ENCODE peak calls at places on chromosomes 2 and 18, in ten cellular contexts. K, T, R, Z, X, G, J, I, A and D are unnamed samples. For H3K4me1, the result is how much of the 10 kb centered on the place peaks cover.

GRCh38 chr2:67260348-67261277 is 136.5 kb upstream of the ETAA1 start:
- DNase-seq in K (peak), T (peak), R (no peak), Z (peak), X (no peak), G (peak), J (no peak), I (peak), A (no peak), D (peak)

GRCh38 chr18:23924813-23925212 is 89.7 kb upstream of the TTC39C start:
- DNase-seq in K (no peak), T (no peak), R (no peak), Z (no peak), X (no peak), G (no peak), J (no peak), I (no peak), A (no peak), D (no peak)

GRCh38 chr2:185161701-185162100 is 563.4 kb downstream of the ZNF804A start:
- DNase-seq in K (no peak), T (no peak), R (no peak), Z (no peak), X (no peak), G (no peak), J (no peak), I (no peak), A (no peak), D (no peak)

GRCh38 chr2:151882786-151883445 is 54.7 kb upstream of the ARL5A start:
- DNase-seq in K (no peak), T (no peak), R (no peak), Z (no peak), X (no peak), G (no peak), J (no peak), I (no peak), A (no peak), D (no peak)

GRCh38 chr18:48888681-48889080 is 62.1 kb downstream of the SMAD7 start:
- DNase-seq in K (no peak), T (no peak), R (no peak), Z (no peak), X (no peak), G (no peak), J (no peak), I (no peak), A (no peak), D (no peak)

GRCh38 chr18:75183524-75183923 is 25.4 kb downstream of the PTGR3 start:
- DNase-seq in K (no peak), T (no peak), R (no peak), Z (no peak), X (no peak), G (no peak), J (no peak), I (no peak), A (no peak), D (no peak)

GRCh38 chr18:37565985-37566478 is 434 bp upstream of the CELF4 start:
- DNase-seq in K (no peak), T (no peak), R (no peak), Z (no peak), X (peak), G (no peak), J (peak), I (peak), A (no peak), D (peak)

GRCh38 chr2:158805936-158806335 is 10.8 kb downstream of the DAPL1 start:
- DNase-seq in K (no peak), T (no peak), R (no peak), Z (no peak), X (no peak), G (no peak), J (no peak), I (no peak), A (no peak), D (no peak)

GRCh38 chr2:101047774-101048173 is 45.7 kb downstream of the RPL31 start:
- DNase-seq in K (no peak), T (no peak), R (no peak), Z (no peak), X (no peak), G (peak), J (no peak), I (no peak), A (no peak), D (no peak)

DNA sequence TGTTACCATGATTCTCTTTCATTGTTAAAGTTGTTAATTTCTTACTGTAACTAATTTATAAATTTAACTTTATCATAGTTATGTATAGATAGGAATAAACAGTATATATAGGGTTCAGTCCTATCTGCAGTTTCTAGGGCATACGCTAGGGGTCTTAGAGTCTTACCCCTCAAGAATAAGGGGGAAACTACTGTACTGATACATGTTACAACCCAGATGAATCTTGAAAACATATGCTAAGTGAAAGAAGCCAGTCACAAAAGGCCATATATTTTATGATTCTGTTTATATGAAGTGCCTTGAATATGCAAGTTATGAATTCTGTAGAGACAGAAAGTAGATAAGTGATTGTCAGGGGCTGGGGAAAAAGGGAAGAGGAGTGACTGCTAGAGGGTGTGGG is 52.4 kb downstream of the RTN4 start:
- DNase-seq in K (no peak), T (no peak), R (no peak), Z (no peak), X (no peak), G (no peak), J (peak), I (no peak), A (no peak), D (no peak)
- TF ChIP-seq CTCF in K (no peak), T (no peak), R (no peak), Z (no peak), X (no peak), G (no peak), J (peak), I (no peak), A (no peak), D (no peak)

GRCh38 chr2:65354773-65355172 is 77.6 kb downstream of the SPRED2 start:
- DNase-seq in K (no peak), T (no peak), R (no peak), Z (peak), X (no peak), G (no peak), J (no peak), I (no peak), A (no peak), D (no peak)
- H3K4me1 ChIP-seq in K (under half), T (half or more), R (half or more), Z (half or more), X (under half), G (under half), J (under half), I (under half), A (under half), D (under half)

GRCh38 chr2:10047616-10048500 is 4.5 kb downstream of the KLF11 start:
- DNase-seq in K (no peak), T (no peak), R (no peak), Z (no peak), X (no peak), G (no peak), J (no peak), I (no peak), A (no peak), D (no peak)
- TF ChIP-seq POLR2AphosphoS5 in K (no peak), T (no peak), R (no peak), Z (no peak), X (no peak), G (no peak), J (no peak), I (no peak), A (no peak), D (no peak)

GRCh38 chr2:78978340-78978739 is 47.2 kb upstream of the REG3G start:
- DNase-seq in K (no peak), T (no peak), R (no peak), Z (no peak), X (no peak), G (no peak), J (peak), I (no peak), A (no peak), D (no peak)

GRCh38 chr2:78977661-78978145 is 47.8 kb upstream of the REG3G start:
- DNase-seq in K (no peak), T (no peak), R (no peak), Z (no peak), X (no peak), G (no peak), J (no peak), I (no peak), A (no peak), D (no peak)

GRCh38 chr2:78979380-78980238 is 45.9 kb upstream of the REG3G start:
- DNase-seq in K (peak), T (peak), R (peak), Z (peak), X (peak), G (no peak), J (peak), I (no peak), A (no peak), D (peak)

DNA sequence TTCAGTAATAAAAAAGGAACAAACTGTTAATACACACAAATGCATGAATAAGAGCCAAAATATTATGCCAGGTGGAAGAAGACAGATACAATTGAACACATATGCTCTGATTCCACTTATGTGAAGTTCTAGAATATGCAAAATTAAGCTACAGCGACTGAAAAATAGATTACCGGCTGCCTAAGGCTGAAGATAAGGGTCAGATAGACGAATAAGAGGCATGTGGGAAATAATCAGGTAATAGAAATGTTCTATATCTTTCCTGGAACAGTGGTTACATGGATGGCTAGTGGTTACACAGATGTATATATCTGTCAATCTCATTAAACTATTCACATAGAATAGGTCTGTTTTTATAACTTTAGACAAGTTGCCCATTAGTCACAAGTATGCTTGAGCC is 51.9 kb upstream of the REG3G start:
- DNase-seq in K (no peak), T (no peak), R (no peak), Z (no peak), X (no peak), G (no peak), J (no peak), I (no peak), A (no peak), D (no peak)
- TF ChIP-seq CTCF in K (no peak), T (no peak), R (no peak), Z (no peak), X (no peak), G (no peak), J (no peak), I (no peak), A (no peak), D (no peak)

DNA sequence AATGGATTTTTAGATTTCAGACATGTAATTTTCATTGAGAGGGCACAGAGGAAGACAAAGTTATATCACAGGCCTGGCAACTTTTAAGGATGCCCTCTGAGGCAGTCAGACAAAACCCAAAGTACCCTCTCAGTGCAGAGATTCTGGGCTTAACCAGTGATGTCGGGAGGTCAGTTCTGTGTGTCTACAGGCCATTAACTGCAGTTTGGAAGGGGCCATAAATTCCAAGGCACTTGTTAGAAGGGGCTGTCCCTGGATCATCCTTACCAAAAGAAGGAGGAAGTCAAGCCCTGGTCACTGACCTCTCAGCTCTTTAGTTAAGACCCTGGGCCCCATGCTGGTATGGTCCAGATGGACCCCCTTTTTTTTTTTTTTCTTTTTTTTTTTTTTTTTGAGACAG is 60.7 kb downstream of the LRRFIP1 start:
- DNase-seq in K (no peak), T (no peak), R (no peak), Z (no peak), X (no peak), G (no peak), J (no peak), I (no peak), A (no peak), D (no peak)
- H3K4me1 ChIP-seq in K (under half), T (under half), R (half or more), Z (half or more), X (under half), G (half or more), J (under half), I (under half), A (under half), D (under half)

DNA sequence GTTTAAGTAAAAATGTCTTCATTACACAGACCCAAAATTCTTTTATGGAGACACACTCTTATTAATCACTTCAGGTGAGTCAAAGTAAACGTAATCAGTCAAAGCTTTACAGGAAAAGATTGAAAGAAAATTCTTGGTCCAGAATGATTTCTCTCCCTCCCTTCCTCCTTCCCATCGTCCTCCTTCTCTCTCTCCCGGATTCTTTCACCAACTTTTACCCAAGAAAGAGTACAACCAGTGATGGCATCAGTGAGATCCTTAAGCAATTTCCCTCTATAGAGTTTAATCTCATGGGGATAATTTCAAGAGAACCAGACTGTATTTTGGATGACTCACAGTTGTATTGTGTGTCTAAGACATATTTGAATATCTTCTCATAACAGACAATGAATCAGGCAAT is 258.1 kb downstream of the ALK start:
- DNase-seq in K (no peak), T (no peak), R (no peak), Z (no peak), X (no peak), G (no peak), J (no peak), I (no peak), A (no peak), D (no peak)
- TF ChIP-seq POLR2AphosphoS5 in K (no peak), T (no peak), R (no peak), Z (no peak), X (no peak), G (no peak), J (no peak), I (no peak), A (no peak), D (no peak)